ENCODE peak calls at places on chromosome 15, in seven cellular contexts. S is CD8-positive, alpha-beta memory T cell; Y is OCI-LY7; N is mesendoderm; P is mesenchymal stem cell; K is tibial nerve; I is thoracic aorta. U is an unnamed sample. For H3K4me1, the result is how much of the 10 kb centered on the place peaks cover.

GRCh38 chr15:96264801-96265515 is 65.5 kb upstream of the NR2F2 start:
- DNase-seq in P (peak), Y (no peak), K (no peak), N (peak), I (no peak), S (no peak), U (no peak)

GRCh38 chr15:48547305-48547704 is 98.2 kb downstream of the FBN1 start:
- DNase-seq in Y (no peak), S (no peak), I (no peak), N (no peak), P (peak), K (no peak), U (no peak)

GRCh38 chr15:100859970-100860828 is 19.4 kb upstream of the ALDH1A3 start:
- DNase-seq in S (no peak), N (no peak), P (no peak), Y (no peak), K (no peak), I (no peak), U (no peak)

GRCh38 chr15:77514635-77515421 is 94.1 kb downstream of the HMG20A start:
- DNase-seq in P (no peak), K (no peak), N (no peak), S (no peak), Y (no peak), I (no peak), U (no peak)

GRCh38 chr15:74433592-74434259 is at the start of gene SEMA7A:
- DNase-seq in Y (peak), S (peak), I (no peak), K (peak), N (peak), P (peak), U (no peak)

GRCh38 chr15:100114100-100114499 is 227.7 kb downstream of the ADAMTS17 start:
- DNase-seq in I (peak), K (peak), S (no peak), N (no peak), P (peak), Y (no peak), U (no peak)

GRCh38 chr15:53830707-53831386 is 71.4 kb upstream of the WDR72 start:
- DNase-seq in S (no peak), K (no peak), I (no peak), P (no peak), Y (no peak), N (peak), U (no peak)

GRCh38 chr15:38335106-38335505 is 82.5 kb downstream of the SPRED1 start:
- DNase-seq in Y (no peak), I (no peak), N (no peak), K (no peak), S (no peak), P (no peak), U (no peak)

GRCh38 chr15:26525096-26525495 is 247.8 kb downstream of the GABRB3 start:
- DNase-seq in I (no peak), K (no peak), P (no peak), Y (no peak), N (no peak), S (no peak), U (no peak)

GRCh38 chr15:60009124-60009523 is 5.0 kb downstream of the FOXB1 start:
- DNase-seq in N (no peak), I (no peak), Y (no peak), P (no peak), K (no peak), S (no peak), U (no peak)

GRCh38 chr15:75827691-75828090 is 15.6 kb upstream of the UBE2Q2 start:
- DNase-seq in P (no peak), Y (no peak), I (no peak), N (peak), S (no peak), K (no peak), U (no peak)

GRCh38 chr15:32704343-32705076 is 13.3 kb upstream of the GREM1 start:
- DNase-seq in N (no peak), I (no peak), K (no peak), Y (no peak), P (peak), S (no peak), U (no peak)

GRCh38 chr15:57255751-57256150 is 120.6 kb upstream of the CGNL1 start:
- DNase-seq in P (no peak), I (no peak), S (no peak), Y (no peak), K (no peak), N (peak), U (no peak)

GRCh38 chr15:27339138-27339537 is 368.2 kb downstream of the GABRG3 start:
- DNase-seq in S (no peak), Y (no peak), N (peak), P (no peak), K (no peak), I (no peak), U (no peak)

GRCh38 chr15:35139822-35140221 is 54.7 kb upstream of the NANOGP8 start:
- DNase-seq in I (no peak), P (no peak), Y (no peak), K (no peak), S (no peak), N (no peak), U (no peak)

GRCh38 chr15:45331977-45332376 is 46.4 kb downstream of the GATM start:
- DNase-seq in I (no peak), K (no peak), S (no peak), P (no peak), Y (no peak), N (no peak), U (no peak)

DNA sequence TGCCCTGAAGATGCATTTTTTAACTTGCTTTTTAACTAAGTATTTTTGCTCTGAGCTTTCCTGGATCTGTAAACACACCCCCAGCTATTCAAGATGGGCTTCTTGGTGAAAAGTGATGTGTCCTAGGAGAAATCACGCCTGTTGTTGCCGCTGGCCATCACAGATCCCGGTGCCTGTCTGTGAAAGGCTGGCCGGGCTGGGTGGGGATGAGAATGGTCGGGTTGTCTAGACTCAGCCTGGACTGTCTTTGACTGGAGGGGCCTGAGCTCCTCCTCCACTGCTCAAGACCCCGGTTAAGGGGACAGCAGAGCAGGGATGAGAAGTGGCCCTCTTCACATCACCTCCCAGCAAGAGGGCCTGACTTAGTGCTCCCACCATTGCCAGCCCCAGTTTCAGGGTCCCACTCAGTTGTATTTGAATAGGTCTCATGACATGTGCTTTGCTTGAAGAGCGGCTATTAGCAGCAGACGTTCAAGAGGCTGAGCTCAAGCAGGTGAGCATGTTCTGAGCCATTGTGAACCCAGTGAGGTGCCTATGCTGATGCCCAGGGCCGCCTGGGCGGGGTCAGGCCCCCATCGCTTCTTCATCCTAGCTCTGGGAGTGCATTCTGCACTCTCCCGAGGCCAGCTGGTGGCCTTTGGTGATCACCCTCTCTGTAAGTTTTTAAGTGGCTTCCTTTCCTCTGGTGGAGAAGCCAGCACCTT is 79.9 kb downstream of the IGF1R start:
- DNase-seq in I (no peak), N (peak), P (no peak), K (no peak), S (no peak), Y (no peak), U (no peak)
- H3K4me1 ChIP-seq in I (half or more), N (under half), P (under half), K (under half), S (under half), Y (under half), U (under half)

GRCh38 chr15:31435256-31435781 is 108.7 kb downstream of the KLF13 start:
- DNase-seq in N (peak), S (peak), K (peak), P (peak), I (no peak), Y (peak), U (peak)
- H3K4me3 ChIP-seq in N (no peak), S (peak), K (peak), P (peak), I (peak), Y (peak), U (peak)

GRCh38 chr15:63517614-63518013 is 13.2 kb downstream of the USP3 start:
- DNase-seq in N (peak), Y (no peak), K (no peak), P (no peak), I (no peak), S (no peak), U (no peak)
- H3K4me1 ChIP-seq in N (under half), Y (under half), K (under half), P (under half), I (half or more), S (half or more), U (half or more)

GRCh38 chr15:85749261-85750151 is 45.2 kb downstream of the KLHL25 start:
- DNase-seq in Y (no peak), K (no peak), S (no peak), I (no peak), N (no peak), P (no peak), U (no peak)
- H3K4me3 ChIP-seq in Y (no peak), K (peak), S (no peak), I (peak), N (no peak), P (peak), U (peak)

U was measured in esophagus squamous epithelium.